ENCODE peak calls at places on chromosomes 13 and 19, in five cellular contexts. One of them, this sample, is unnamed.

GRCh38 chr13:107296804-107297203 is 728.9 kb upstream of the ARGLU1 start:
- DNase-seq in hepatic stellate cell: peak
- DNase-seq in EH: no peak
- DNase-seq in KBM-7: no peak
- DNase-seq in activated naive CD4-positive, alpha-beta T cell treated with anti-CD3 and anti-CD28 coated beads, Interleukin-2, amount 50 U/mL, for 72 hours: no peak
- DNase-seq in this sample: no peak

GRCh38 chr19:12665281-12665573 is 1.3 kb downstream of the MAN2B1 start:
- DNase-seq in activated naive CD4-positive, alpha-beta T cell treated with anti-CD3 and anti-CD28 coated beads, Interleukin-2, amount 50 U/mL, for 72 hours: no peak
- DNase-seq in EH: no peak
- DNase-seq in KBM-7: peak
- DNase-seq in hepatic stellate cell: no peak
- DNase-seq in this sample: no peak

GRCh38 chr19:46265217-46265828 is 31.5 kb upstream of the HIF3A start:
- DNase-seq in KBM-7: peak
- DNase-seq in activated naive CD4-positive, alpha-beta T cell treated with anti-CD3 and anti-CD28 coated beads, Interleukin-2, amount 50 U/mL, for 72 hours: peak
- DNase-seq in hepatic stellate cell: peak
- DNase-seq in EH: peak
- DNase-seq in this sample: peak

GRCh38 chr19:13795595-13796300 is 505 bp downstream of the ZSWIM4 start:
- DNase-seq in EH: peak
- DNase-seq in KBM-7: no peak
- DNase-seq in hepatic stellate cell: no peak
- DNase-seq in activated naive CD4-positive, alpha-beta T cell treated with anti-CD3 and anti-CD28 coated beads, Interleukin-2, amount 50 U/mL, for 72 hours: no peak
- DNase-seq in this sample: no peak

GRCh38 chr13:20125129-20125782 is 35.6 kb downstream of the GJA3 start:
- DNase-seq in activated naive CD4-positive, alpha-beta T cell treated with anti-CD3 and anti-CD28 coated beads, Interleukin-2, amount 50 U/mL, for 72 hours: no peak
- DNase-seq in hepatic stellate cell: peak
- DNase-seq in EH: peak
- DNase-seq in KBM-7: no peak
- DNase-seq in this sample: peak

GRCh38 chr13:46961719-46962118 is 64.9 kb upstream of the HTR2A start:
- DNase-seq in KBM-7: no peak
- DNase-seq in EH: peak
- DNase-seq in hepatic stellate cell: peak
- DNase-seq in activated naive CD4-positive, alpha-beta T cell treated with anti-CD3 and anti-CD28 coated beads, Interleukin-2, amount 50 U/mL, for 72 hours: no peak
- DNase-seq in this sample: peak

GRCh38 chr13:51221674-51222509 is at the start of gene FAM124A:
- DNase-seq in activated naive CD4-positive, alpha-beta T cell treated with anti-CD3 and anti-CD28 coated beads, Interleukin-2, amount 50 U/mL, for 72 hours: no peak
- DNase-seq in KBM-7: peak
- DNase-seq in EH: peak
- DNase-seq in hepatic stellate cell: peak
- DNase-seq in this sample: peak

GRCh38 chr13:75486654-75487053 is 4.7 kb upstream of the TBC1D4 start:
- DNase-seq in EH: no peak
- DNase-seq in hepatic stellate cell: no peak
- DNase-seq in activated naive CD4-positive, alpha-beta T cell treated with anti-CD3 and anti-CD28 coated beads, Interleukin-2, amount 50 U/mL, for 72 hours: no peak
- DNase-seq in KBM-7: peak
- DNase-seq in this sample: no peak

GRCh38 chr13:46556380-46556779 is 3.4 kb downstream of the LRCH1 start:
- DNase-seq in KBM-7: no peak
- DNase-seq in EH: no peak
- DNase-seq in activated naive CD4-positive, alpha-beta T cell treated with anti-CD3 and anti-CD28 coated beads, Interleukin-2, amount 50 U/mL, for 72 hours: no peak
- DNase-seq in hepatic stellate cell: no peak
- DNase-seq in this sample: no peak

GRCh38 chr13:31765441-31765840 is 26.1 kb downstream of the RXFP2 start:
- DNase-seq in EH: peak
- DNase-seq in KBM-7: no peak
- DNase-seq in activated naive CD4-positive, alpha-beta T cell treated with anti-CD3 and anti-CD28 coated beads, Interleukin-2, amount 50 U/mL, for 72 hours: no peak
- DNase-seq in hepatic stellate cell: peak
- DNase-seq in this sample: peak

GRCh38 chr13:23828866-23829265 is 60.3 kb downstream of the MIPEP start:
- DNase-seq in EH: peak
- DNase-seq in hepatic stellate cell: no peak
- DNase-seq in KBM-7: no peak
- DNase-seq in activated naive CD4-positive, alpha-beta T cell treated with anti-CD3 and anti-CD28 coated beads, Interleukin-2, amount 50 U/mL, for 72 hours: no peak
- DNase-seq in this sample: peak

GRCh38 chr19:5128251-5128931 is 159.5 kb downstream of the KDM4B start:
- DNase-seq in EH: peak
- DNase-seq in activated naive CD4-positive, alpha-beta T cell treated with anti-CD3 and anti-CD28 coated beads, Interleukin-2, amount 50 U/mL, for 72 hours: no peak
- DNase-seq in hepatic stellate cell: peak
- DNase-seq in KBM-7: no peak
- DNase-seq in this sample: peak

GRCh38 chr13:21034602-21035190 is 26.7 kb downstream of the LATS2 start:
- DNase-seq in hepatic stellate cell: no peak
- DNase-seq in KBM-7: no peak
- DNase-seq in activated naive CD4-positive, alpha-beta T cell treated with anti-CD3 and anti-CD28 coated beads, Interleukin-2, amount 50 U/mL, for 72 hours: no peak
- DNase-seq in EH: no peak
- DNase-seq in this sample: no peak

GRCh38 chr19:31548941-31549340 is 199.7 kb upstream of the TSHZ3 start:
- DNase-seq in activated naive CD4-positive, alpha-beta T cell treated with anti-CD3 and anti-CD28 coated beads, Interleukin-2, amount 50 U/mL, for 72 hours: no peak
- DNase-seq in hepatic stellate cell: peak
- DNase-seq in EH: peak
- DNase-seq in KBM-7: peak
- DNase-seq in this sample: peak

GRCh38 chr19:38284422-38284821 is 19.6 kb upstream of the C19orf33 start:
- DNase-seq in hepatic stellate cell: no peak
- DNase-seq in KBM-7: peak
- DNase-seq in EH: no peak
- DNase-seq in activated naive CD4-positive, alpha-beta T cell treated with anti-CD3 and anti-CD28 coated beads, Interleukin-2, amount 50 U/mL, for 72 hours: no peak
- DNase-seq in this sample: no peak

GRCh38 chr19:35299523-35300339 is 7.8 kb downstream of the MAG start:
- DNase-seq in activated naive CD4-positive, alpha-beta T cell treated with anti-CD3 and anti-CD28 coated beads, Interleukin-2, amount 50 U/mL, for 72 hours: no peak
- DNase-seq in EH: no peak
- DNase-seq in hepatic stellate cell: no peak
- DNase-seq in KBM-7: no peak
- DNase-seq in this sample: no peak

GRCh38 chr19:17420267-17420924 is 549 bp downstream of the MVB12A start:
- DNase-seq in activated naive CD4-positive, alpha-beta T cell treated with anti-CD3 and anti-CD28 coated beads, Interleukin-2, amount 50 U/mL, for 72 hours: peak
- DNase-seq in KBM-7: peak
- DNase-seq in hepatic stellate cell: peak
- DNase-seq in EH: peak
- DNase-seq in this sample: peak

GRCh38 chr19:33568706-33569105 is 47.1 kb upstream of the PEPD start:
- DNase-seq in hepatic stellate cell: no peak
- DNase-seq in KBM-7: no peak
- DNase-seq in EH: no peak
- DNase-seq in activated naive CD4-positive, alpha-beta T cell treated with anti-CD3 and anti-CD28 coated beads, Interleukin-2, amount 50 U/mL, for 72 hours: no peak
- DNase-seq in this sample: no peak

GRCh38 chr13:114025432-114026127 is 51.7 kb upstream of the C13orf46 start:
- DNase-seq in activated naive CD4-positive, alpha-beta T cell treated with anti-CD3 and anti-CD28 coated beads, Interleukin-2, amount 50 U/mL, for 72 hours: no peak
- DNase-seq in hepatic stellate cell: peak
- DNase-seq in EH: peak
- DNase-seq in KBM-7: no peak
- DNase-seq in this sample: peak

GRCh38 chr13:41562083-41562482 is 104.7 kb downstream of the RGCC start:
- DNase-seq in EH: peak
- DNase-seq in activated naive CD4-positive, alpha-beta T cell treated with anti-CD3 and anti-CD28 coated beads, Interleukin-2, amount 50 U/mL, for 72 hours: no peak
- DNase-seq in KBM-7: no peak
- DNase-seq in hepatic stellate cell: peak
- DNase-seq in this sample: peak

GRCh38 chr19:54448774-54449700 is at the start of gene LENG8:
- DNase-seq in KBM-7: peak
- DNase-seq in EH: peak
- DNase-seq in hepatic stellate cell: peak
- DNase-seq in activated naive CD4-positive, alpha-beta T cell treated with anti-CD3 and anti-CD28 coated beads, Interleukin-2, amount 50 U/mL, for 72 hours: peak
- DNase-seq in this sample: peak

GRCh38 chr19:5166262-5166661 is 174.3 kb downstream of the PTPRS start:
- DNase-seq in KBM-7: no peak
- DNase-seq in EH: peak
- DNase-seq in hepatic stellate cell: peak
- DNase-seq in activated naive CD4-positive, alpha-beta T cell treated with anti-CD3 and anti-CD28 coated beads, Interleukin-2, amount 50 U/mL, for 72 hours: no peak
- DNase-seq in this sample: peak

GRCh38 chr19:32935629-32936028 is 36.1 kb downstream of the CEP89 start:
- DNase-seq in activated naive CD4-positive, alpha-beta T cell treated with anti-CD3 and anti-CD28 coated beads, Interleukin-2, amount 50 U/mL, for 72 hours: no peak
- DNase-seq in hepatic stellate cell: no peak
- DNase-seq in KBM-7: no peak
- DNase-seq in EH: no peak
- DNase-seq in this sample: no peak

GRCh38 chr13:65133094-65133493 is 2097.0 kb downstream of the PCDH9 start:
- DNase-seq in activated naive CD4-positive, alpha-beta T cell treated with anti-CD3 and anti-CD28 coated beads, Interleukin-2, amount 50 U/mL, for 72 hours: no peak
- DNase-seq in KBM-7: no peak
- DNase-seq in hepatic stellate cell: no peak
- DNase-seq in EH: no peak
- DNase-seq in this sample: no peak

GRCh38 chr19:42360787-42361544 is 29.1 kb downstream of the CNFN start:
- DNase-seq in hepatic stellate cell: no peak
- DNase-seq in EH: peak
- DNase-seq in KBM-7: no peak
- DNase-seq in activated naive CD4-positive, alpha-beta T cell treated with anti-CD3 and anti-CD28 coated beads, Interleukin-2, amount 50 U/mL, for 72 hours: no peak
- DNase-seq in this sample: no peak

GRCh38 chr19:35528218-35529038 is at the start of gene SBSN:
- DNase-seq in EH: peak
- DNase-seq in activated naive CD4-positive, alpha-beta T cell treated with anti-CD3 and anti-CD28 coated beads, Interleukin-2, amount 50 U/mL, for 72 hours: no peak
- DNase-seq in KBM-7: no peak
- DNase-seq in hepatic stellate cell: peak
- DNase-seq in this sample: peak

GRCh38 chr19:7442423-7442822 is 46.4 kb downstream of the PEX11G start:
- DNase-seq in hepatic stellate cell: no peak
- DNase-seq in KBM-7: no peak
- DNase-seq in activated naive CD4-positive, alpha-beta T cell treated with anti-CD3 and anti-CD28 coated beads, Interleukin-2, amount 50 U/mL, for 72 hours: no peak
- DNase-seq in EH: no peak
- DNase-seq in this sample: no peak

GRCh38 chr13:94073006-94073744 is 406.3 kb downstream of the DCT start:
- DNase-seq in EH: peak
- DNase-seq in hepatic stellate cell: peak
- DNase-seq in KBM-7: no peak
- DNase-seq in activated naive CD4-positive, alpha-beta T cell treated with anti-CD3 and anti-CD28 coated beads, Interleukin-2, amount 50 U/mL, for 72 hours: no peak
- DNase-seq in this sample: peak

GRCh38 chr19:53942001-53942786 is 20.5 kb upstream of the CACNG8 start:
- DNase-seq in KBM-7: no peak
- DNase-seq in activated naive CD4-positive, alpha-beta T cell treated with anti-CD3 and anti-CD28 coated beads, Interleukin-2, amount 50 U/mL, for 72 hours: no peak
- DNase-seq in hepatic stellate cell: no peak
- DNase-seq in EH: peak
- DNase-seq in this sample: peak

This sample was measured in AG08396.